ENCODE peak calls at places on chromosome 3, in four cellular contexts. V, S, R and Q are unnamed samples.

GRCh38 chr3:17783426-17783825 is 41.0 kb upstream of the TBC1D5 start:
- DNase-seq in R (no peak), S (no peak), V (no peak), Q (no peak)

GRCh38 chr3:172530566-172530965 is 7.3 kb upstream of the TNFSF10 start:
- DNase-seq in S (no peak), R (peak; percentile 74), V (no peak), Q (peak; percentile 49)

GRCh38 chr3:157865449-157865862 is 240.8 kb downstream of the SHOX2 start:
- DNase-seq in S (peak; percentile 61), R (no peak), V (no peak), Q (peak; percentile 11)

GRCh38 chr3:161175506-161175905 is 45.6 kb upstream of the NMD3 start:
- DNase-seq in V (no peak), S (no peak), R (no peak), Q (no peak)

GRCh38 chr3:4823986-4824947 is 155.0 kb upstream of the BHLHE40 start:
- DNase-seq in R (no peak), S (no peak), V (no peak), Q (no peak)

GRCh38 chr3:152060701-152061100 is 187.3 kb downstream of the SUCNR1 start:
- DNase-seq in S (peak; percentile 8), R (no peak), V (no peak), Q (no peak)

GRCh38 chr3:151504606-151505005 is 43.7 kb upstream of the IGSF10 start:
- DNase-seq in V (no peak), R (no peak), S (no peak), Q (no peak)

GRCh38 chr3:187946031-187946691 is 200.9 kb upstream of the BCL6 start:
- DNase-seq in R (peak; percentile 68), S (no peak), V (no peak), Q (peak; percentile 68)

GRCh38 chr3:78825118-78825857 is 942.5 kb downstream of the ROBO1 start:
- DNase-seq in S (no peak), R (no peak), V (no peak), Q (no peak)

GRCh38 chr3:33358172-33358781 is 81.0 kb downstream of the FBXL2 start:
- DNase-seq in R (no peak), V (no peak), S (no peak), Q (no peak)

GRCh38 chr3:146139586-146140110 is 21.3 kb downstream of the PLOD2 start:
- DNase-seq in S (no peak), V (no peak), R (peak; percentile 30), Q (no peak)

GRCh38 chr3:194536883-194537637 is 50.3 kb upstream of the ATP13A3 start:
- DNase-seq in V (no peak), S (no peak), R (peak; percentile 42), Q (no peak)

GRCh38 chr3:97497138-97497537 is 267.4 kb upstream of the ARL6 start:
- DNase-seq in R (no peak), S (no peak), V (no peak), Q (no peak)

GRCh38 chr3:179560791-179561190 is 1.9 kb upstream of the ACTL6A start:
- DNase-seq in R (no peak), S (no peak), V (no peak), Q (no peak)

GRCh38 chr3:109117939-109118338 is at the start of gene MORC1:
- DNase-seq in S (no peak), R (no peak), V (no peak), Q (no peak)

GRCh38 chr3:373193-373784 is 176.7 kb downstream of the CHL1 start:
- DNase-seq in R (no peak), S (peak; percentile 21), V (no peak), Q (no peak)

GRCh38 chr3:193593666-193594025 is 638 bp downstream of the OPA1 start:
- DNase-seq in V (no peak), R (peak; percentile 43), S (peak; percentile 49), Q (peak; percentile 31)

GRCh38 chr3:152270944-152271343 is 2.2 kb downstream of the MBNL1 start:
- DNase-seq in S (no peak), R (peak; percentile 42), V (no peak), Q (no peak)

GRCh38 chr3:176724360-176724759 is 472.9 kb downstream of the TBL1XR1 start:
- DNase-seq in R (no peak), S (no peak), V (no peak), Q (no peak)

GRCh38 chr3:27368831-27369607 is at the start of gene NEK10:
- DNase-seq in V (peak; percentile 93), R (peak; percentile 65), S (peak; percentile 97), Q (peak; percentile 96)

GRCh38 chr3:45110185-45110833 is 35.9 kb downstream of the CDCP1 start:
- DNase-seq in V (no peak), R (no peak), S (no peak), Q (no peak)

GRCh38 chr3:169454823-169455222 is 208.7 kb downstream of the MECOM start:
- DNase-seq in S (no peak), V (no peak), R (peak; percentile 93), Q (peak; percentile 78)

GRCh38 chr3:100106531-100107155 is 7.7 kb downstream of the FILIP1L start:
- DNase-seq in V (no peak), R (peak; percentile 59), S (no peak), Q (peak; percentile 88)
- H3K4me3 ChIP-seq in V (no peak overlapping the region), R (no peak overlapping the region), S (no peak overlapping the region), Q (no peak overlapping the region)

GRCh38 chr3:134039161-134039862 is 9.6 kb upstream of the SLCO2A1 start:
- DNase-seq in R (no peak), S (no peak), V (no peak), Q (no peak)
- TF ChIP-seq CTCF in R (peak; percentile 11), S (no peak), V (no peak), Q (peak; percentile 16)

DNA sequence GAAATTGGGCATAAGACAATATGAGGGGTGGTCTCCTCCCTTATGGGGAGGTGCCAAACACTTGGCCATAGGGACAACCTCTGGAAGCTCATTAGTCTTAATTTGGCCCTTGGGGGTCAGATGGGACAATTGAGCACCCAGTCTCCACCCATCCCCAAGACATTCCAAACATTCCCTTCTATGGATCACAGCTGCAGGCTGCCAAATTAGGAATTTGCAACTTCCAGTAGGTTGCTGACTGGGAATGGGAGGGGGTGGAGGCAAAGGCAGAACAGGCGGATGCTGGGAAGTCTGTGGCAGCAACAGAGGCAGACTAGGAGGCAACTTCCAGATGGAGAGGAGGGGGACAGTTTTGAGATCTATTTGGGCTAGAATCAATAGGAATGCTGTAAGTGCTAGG is 1.4 kb upstream of the PDHB start:
- DNase-seq in S (peak; percentile 85), R (peak; percentile 86), V (no peak), Q (peak; percentile 49)
- H3K4me3 ChIP-seq in S (no peak overlapping the region), R (no peak overlapping the region), V (no peak overlapping the region), Q (no peak overlapping the region)

DNA sequence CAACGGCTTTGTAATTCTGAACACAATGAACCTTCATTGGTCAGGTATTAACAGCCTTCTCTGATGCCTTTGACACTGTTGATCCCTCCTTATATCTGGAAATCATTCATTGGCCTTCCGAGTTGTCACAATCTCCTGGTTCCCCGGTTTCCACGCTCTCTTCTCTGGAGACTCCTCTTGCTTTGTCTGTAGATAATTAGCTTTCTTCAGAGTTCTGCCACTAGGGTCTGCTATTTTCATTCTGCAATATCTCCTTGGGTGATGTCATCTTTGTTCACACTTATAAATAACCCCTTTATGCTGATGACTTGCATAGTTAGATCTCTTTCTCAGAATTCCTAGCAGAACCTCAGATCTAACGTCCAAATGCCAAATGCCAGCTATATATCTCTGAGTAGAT is 583.8 kb upstream of the ZNF717 start:
- DNase-seq in S (no peak), V (no peak), R (no peak), Q (peak; percentile 82)
- TF ChIP-seq CTCF in S (peak; percentile 38), V (no peak), R (no peak), Q (peak; percentile 73)

DNA sequence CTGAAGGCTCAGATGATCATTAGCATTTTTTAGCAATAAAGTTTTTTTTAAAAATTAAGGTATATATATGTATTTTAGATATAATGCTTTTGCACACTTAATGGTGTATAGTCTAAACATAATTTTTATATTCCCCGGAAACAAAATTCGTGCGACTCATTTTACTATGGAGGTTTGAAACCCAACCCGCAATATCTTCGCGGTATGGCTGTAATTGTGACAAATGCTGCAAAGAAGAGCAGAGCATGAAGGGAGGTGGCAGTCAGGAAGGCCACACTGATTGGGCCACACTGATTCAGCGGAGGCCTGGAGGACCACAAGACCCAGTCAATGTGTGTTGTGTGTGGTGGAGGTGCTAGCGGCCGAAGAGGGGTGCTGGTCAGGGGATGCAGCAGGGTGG is 4.5 kb upstream of the CYP8B1 start:
- DNase-seq in V (no peak), R (no peak), S (no peak), Q (no peak)
- H3K4me3 ChIP-seq in V (no peak overlapping the region), R (peak overlapping the region; percentile 68), S (peak overlapping the region; percentile 53), Q (peak overlapping the region; percentile 62)

DNA sequence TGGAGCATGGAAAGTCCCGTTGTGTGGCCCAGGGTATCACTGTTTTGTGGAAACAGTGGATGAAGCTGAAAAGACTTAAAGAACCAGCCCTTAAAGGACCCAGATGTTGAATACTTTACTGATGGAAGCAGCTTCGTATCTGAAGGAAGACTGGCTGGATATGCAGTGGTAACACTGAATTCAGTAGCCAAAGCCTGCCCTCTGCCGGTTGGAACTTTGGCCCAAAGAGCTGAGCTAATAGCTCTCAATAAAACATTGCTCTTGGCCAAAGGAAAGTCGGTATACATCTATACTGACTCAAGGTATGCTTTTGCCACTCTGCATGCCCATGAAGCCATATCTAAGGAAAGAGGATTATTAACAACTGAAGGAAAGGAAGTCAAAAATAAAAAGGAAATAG is 885.4 kb downstream of the PDCD6IP start:
- DNase-seq in R (peak; percentile 63), V (peak; percentile 50), S (peak; percentile 79), Q (peak; percentile 70)
- TF ChIP-seq CTCF in R (peak; percentile 68), V (peak; percentile 39), S (peak; percentile 77), Q (peak; percentile 76)